ENCODE peak calls at places on chromosomes 6 and 20, in seven cellular contexts. Q is gastrocnemius medialis, D is HL-60, M is nephron progenitor cell, N is foreskin fibroblast, R is fibroblast of the aortic adventitia, B is GM06990. L is an unnamed sample.

GRCh38 chr6:6474170-6474920 is 114.2 kb upstream of the LY86 start:
- DNase-seq in R (no peak), N (no peak), M (peak; percentile 12), D (no peak), Q (no peak), B (no peak), L (no peak)

GRCh38 chr6:53616450-53617357 is 48.9 kb downstream of the KLHL31 start:
- DNase-seq in M (no peak), N (no peak), B (no peak), Q (no peak), D (no peak), R (no peak), L (no peak)

GRCh38 chr6:43743682-43744381 is 26.2 kb upstream of the VEGFA start:
- DNase-seq in Q (no peak), N (no peak), M (no peak), R (no peak), B (no peak), D (no peak), L (no peak)

GRCh38 chr6:144659202-144659731 is 374.1 kb downstream of the UTRN start:
- DNase-seq in D (peak; percentile 43), M (peak; percentile 52), B (no peak), N (no peak), R (peak; percentile 46), Q (no peak), L (peak; percentile 20)

GRCh38 chr20:48732081-48732829 is 95.5 kb downstream of the PREX1 start:
- DNase-seq in Q (no peak), B (no peak), R (no peak), N (no peak), D (no peak), M (no peak), L (no peak)

GRCh38 chr6:39508513-39508912 is 186.0 kb upstream of the KCNK16 start:
- DNase-seq in B (no peak), M (no peak), R (no peak), D (no peak), N (no peak), Q (no peak), L (no peak)

GRCh38 chr6:3341467-3341866 is 82.7 kb downstream of the PSMG4 start:
- DNase-seq in D (no peak), M (no peak), N (peak; percentile 62), B (no peak), Q (peak; percentile 55), R (peak; percentile 88), L (no peak)

GRCh38 chr6:4008324-4009047 is 70.5 kb downstream of the FAM217A start:
- DNase-seq in Q (no peak), B (no peak), M (no peak), R (peak; percentile 95), N (peak; percentile 62), D (peak; percentile 49), L (no peak)

GRCh38 chr6:4812068-4812467 is 35.9 kb downstream of the CDYL start:
- DNase-seq in R (no peak), N (no peak), D (peak; percentile 53), M (no peak), Q (no peak), B (no peak), L (no peak)

GRCh38 chr6:105994522-105995402 is 91.4 kb upstream of the PRDM1 start:
- DNase-seq in D (peak; percentile 81), B (peak; percentile 30), M (peak; percentile 69), Q (peak; percentile 13), R (peak; percentile 69), N (peak; percentile 82), L (peak; percentile 58)

GRCh38 chr6:75563032-75563431 is 38.6 kb upstream of the SENP6 start:
- DNase-seq in D (peak; percentile 24), M (peak; percentile 6), N (no peak), Q (no peak), R (peak; percentile 24), B (no peak), L (peak; percentile 11)
- TF ChIP-seq CTCF in D (peak; percentile 42), M (peak; percentile 18), N (peak; percentile 54), Q (no peak), R (peak; percentile 45), B (peak; percentile 70), L (peak; percentile 24)

GRCh38 chr6:84691978-84692623 is 72.3 kb downstream of the TBX18 start:
- DNase-seq in Q (no peak), R (no peak), N (no peak), B (no peak), M (no peak), D (no peak), L (no peak)
- TF ChIP-seq CTCF in Q (no peak), R (no peak), N (no peak), B (no peak), M (no peak), D (no peak), L (no peak)

DNA sequence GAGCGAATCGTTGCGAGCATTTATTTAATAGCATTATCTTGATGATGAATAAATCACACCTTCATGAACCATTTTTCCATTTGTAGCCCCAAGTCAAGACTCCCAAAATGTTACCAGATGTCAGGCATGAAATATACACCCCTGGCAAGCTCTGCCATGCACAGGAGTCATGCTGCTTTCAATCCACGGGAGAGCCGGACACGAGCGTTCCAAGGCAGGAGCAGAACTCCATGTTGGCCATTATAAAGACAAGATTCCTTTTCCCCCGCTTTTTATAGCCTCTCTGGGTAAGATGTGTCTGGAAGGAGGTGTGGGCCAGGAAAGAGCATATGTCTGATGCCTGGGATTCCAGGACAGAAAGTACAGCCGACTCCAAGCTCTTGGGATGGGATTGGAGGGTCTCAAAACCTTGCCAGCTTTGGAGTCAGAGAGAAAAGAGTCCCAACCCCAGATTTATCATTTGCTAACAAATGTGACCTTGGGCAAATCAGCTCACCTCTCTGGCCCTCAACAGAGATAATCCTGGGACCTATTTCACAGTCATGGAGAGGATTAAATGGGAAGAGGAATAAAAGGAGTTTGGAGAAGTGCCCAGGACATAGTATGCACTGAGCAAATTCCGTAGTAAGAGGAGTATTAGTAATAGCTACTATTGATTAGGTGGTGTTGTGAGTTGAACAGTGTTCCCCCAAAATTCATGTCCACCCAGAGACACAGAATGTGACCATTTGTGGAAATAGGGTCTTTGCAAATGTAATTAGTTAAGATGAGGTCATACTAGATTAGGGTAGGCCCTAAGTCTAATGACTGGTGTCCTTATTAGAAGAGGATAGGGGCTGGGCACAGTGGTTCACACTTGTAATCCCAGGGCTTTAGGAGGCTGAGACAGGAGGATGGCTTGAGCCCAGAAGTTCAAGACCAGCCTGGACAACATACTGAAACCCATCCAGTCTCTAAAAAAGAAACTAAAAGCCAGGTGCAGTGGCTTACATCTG is 17.2 kb downstream of the RIPOR3 start:
- DNase-seq in D (no peak), R (no peak), M (no peak), Q (no peak), N (no peak), B (no peak), L (no peak)
- TF ChIP-seq CTCF in D (no peak), R (no peak), M (no peak), Q (no peak), N (no peak), B (no peak), L (no peak)

GRCh38 chr6:9056556-9056955 is 621.2 kb upstream of the SLC35B3 start:
- DNase-seq in R (no peak), D (no peak), N (no peak), Q (no peak), M (no peak), B (no peak), L (no peak)
- TF ChIP-seq CTCF in R (no peak), D (no peak), N (no peak), Q (no peak), M (no peak), B (no peak), L (no peak)

GRCh38 chr6:108846628-108847027 is 1.6 kb upstream of the ARMC2 start:
- DNase-seq in M (no peak), R (no peak), N (no peak), B (no peak), Q (no peak), D (no peak), L (peak; percentile 44)
- TF ChIP-seq CTCF in M (no peak), R (no peak), N (no peak), B (no peak), Q (no peak), D (no peak), L (no peak)

GRCh38 chr20:63290677-63291472 is 2.1 kb upstream of the COL20A1 start:
- DNase-seq in Q (no peak), N (peak; percentile 19), D (peak; percentile 46), R (peak; percentile 9), M (peak; percentile 84), B (peak; percentile 61), L (peak; percentile 78)
- TF ChIP-seq CTCF in Q (peak; percentile 55), N (peak; percentile 51), D (peak; percentile 34), R (peak; percentile 72), M (peak; percentile 68), B (peak; percentile 85), L (peak; percentile 82)

DNA sequence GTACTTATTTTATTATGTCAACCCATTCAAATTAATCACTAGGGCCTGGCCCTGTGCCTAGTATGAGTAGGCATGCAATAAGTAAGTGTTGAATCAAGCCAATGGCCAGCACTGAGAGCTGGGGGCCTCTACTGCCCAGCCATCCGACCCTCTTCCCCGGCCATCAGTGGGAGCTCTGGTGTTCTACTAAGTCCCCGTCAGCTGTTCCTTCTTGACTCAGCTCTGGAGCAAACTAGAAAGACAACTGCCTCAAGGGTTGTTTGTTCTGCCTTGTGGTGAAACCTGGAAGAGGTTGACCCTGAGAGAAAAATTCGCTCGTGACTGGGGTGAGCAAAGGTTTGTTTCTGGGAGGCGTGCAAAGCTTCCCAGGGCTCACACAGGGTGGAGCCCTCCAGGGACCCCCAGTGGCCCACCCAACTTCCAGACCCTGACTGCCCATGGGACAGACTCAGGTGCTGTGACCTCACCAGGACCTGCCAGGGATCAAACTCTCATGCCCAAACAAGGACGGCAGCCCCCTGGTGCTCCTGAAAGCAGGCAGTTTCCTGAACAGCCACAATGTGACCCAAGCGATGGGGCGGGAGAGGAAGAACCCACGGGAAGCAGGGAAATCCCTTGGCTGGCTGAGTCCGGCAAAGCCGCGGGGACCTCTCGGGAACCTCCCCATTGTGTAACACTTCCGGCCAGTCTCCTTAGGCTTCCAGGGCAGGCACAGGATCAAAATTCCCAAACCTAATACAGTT is 50.4 kb downstream of the BANF2 start:
- DNase-seq in Q (peak; percentile 36), N (peak; percentile 30), B (no peak), M (no peak), D (no peak), R (peak; percentile 77), L (no peak)
- TF ChIP-seq CTCF in Q (no peak), N (no peak), B (no peak), M (no peak), D (no peak), R (no peak), L (no peak)

L was measured in activated CD8-positive, alpha-beta T cell treated with anti-CD3 and anti-CD28 coated beads for 36 hours.